ENCODE peak calls at places on chromosomes 1 and 21, in four cellular contexts. Z is heart left ventricle; C is tibial artery; N is CD8-positive, alpha-beta T cell. G is an unnamed sample. For H3K4me1, the result is how much of the 10 kb centered on the place peaks cover.

GRCh38 chr1:45622267-45622890 is 1.5 kb downstream of the CCDC17 start:
- DNase-seq in Z (no peak), C (peak), N (no peak), G (no peak)

GRCh38 chr1:172359531-172359991 is 60.9 kb upstream of the C1orf105 start:
- DNase-seq in Z (no peak), C (no peak), N (no peak), G (no peak)

GRCh38 chr21:42695324-42696025 is 42.1 kb downstream of the PDE9A start:
- DNase-seq in Z (no peak), C (no peak), N (no peak), G (no peak)

GRCh38 chr1:39564340-39564739 is 12.2 kb downstream of the PABPC4 start:
- DNase-seq in Z (no peak), C (no peak), N (no peak), G (no peak)

GRCh38 chr1:240739139-240739538 is 127.2 kb upstream of the GREM2 start:
- DNase-seq in Z (no peak), C (no peak), N (no peak), G (no peak)

GRCh38 chr1:7379445-7379971 is 391.6 kb upstream of the VAMP3 start:
- DNase-seq in Z (no peak), C (peak), N (no peak), G (no peak)

GRCh38 chr1:201140235-201140940 is 13.4 kb upstream of the ASCL5 start:
- DNase-seq in Z (no peak), C (peak), N (no peak), G (no peak)

GRCh38 chr1:218665216-218665615 is 320.1 kb downstream of the TGFB2 start:
- DNase-seq in Z (peak), C (peak), N (no peak), G (no peak)

GRCh38 chr1:195965475-195965874 is 642.8 kb downstream of the KCNT2 start:
- DNase-seq in Z (no peak), C (no peak), N (no peak), G (no peak)

GRCh38 chr21:41135715-41136114 is 32.2 kb upstream of the BACE2 start:
- DNase-seq in Z (no peak), C (no peak), N (no peak), G (no peak)

GRCh38 chr1:7470904-7471638 is 300.0 kb upstream of the VAMP3 start:
- DNase-seq in Z (peak), C (peak), N (no peak), G (no peak)

GRCh38 chr1:9399510-9400424 is 107.1 kb downstream of the SPSB1 start:
- DNase-seq in Z (peak), C (peak), N (no peak), G (no peak)

GRCh38 chr1:9402256-9402616 is 109.5 kb downstream of the SPSB1 start:
- DNase-seq in Z (no peak), C (no peak), N (no peak), G (no peak)

GRCh38 chr1:9402717-9403116 is 110.0 kb downstream of the SPSB1 start:
- DNase-seq in Z (no peak), C (no peak), N (no peak), G (no peak)

GRCh38 chr1:9401080-9401453 is 108.4 kb downstream of the SPSB1 start:
- DNase-seq in Z (no peak), C (no peak), N (no peak), G (no peak)

GRCh38 chr1:9400425-9401079 is 107.9 kb downstream of the SPSB1 start:
- DNase-seq in Z (peak), C (no peak), N (peak), G (no peak)
- H3K4me1 ChIP-seq in Z (under half), C (half or more), N (under half), G (under half)

GRCh38 chr1:221334082-221334481 is 407.8 kb downstream of the DUSP10 start:
- DNase-seq in Z (no peak), C (no peak), N (no peak), G (no peak)
- H3K27ac ChIP-seq in Z (no peak), C (peak), N (no peak), G (no peak)

GRCh38 chr1:246580497-246581047 is 14.3 kb downstream of the CNST start:
- DNase-seq in Z (no peak), C (no peak), N (no peak), G (no peak)

GRCh38 chr1:246587032-246587431 is 20.8 kb downstream of the CNST start:
- DNase-seq in Z (no peak), C (no peak), N (no peak), G (no peak)

GRCh38 chr1:246583056-246583440 is 16.8 kb downstream of the CNST start:
- DNase-seq in Z (no peak), C (no peak), N (no peak), G (no peak)

GRCh38 chr1:246582301-246583055 is 16.2 kb downstream of the CNST start:
- DNase-seq in Z (no peak), C (no peak), N (no peak), G (no peak)

GRCh38 chr1:246583448-246584185 is 17.4 kb downstream of the CNST start:
- DNase-seq in Z (no peak), C (no peak), N (no peak), G (no peak)
- H3K4me1 ChIP-seq in Z (half or more), C (under half), N (under half), G (half or more)

GRCh38 chr21:14284439-14284838 is 68.5 kb downstream of the RBM11 start:
- DNase-seq in Z (no peak), C (no peak), N (no peak), G (no peak)
- H3K27ac ChIP-seq in Z (no peak), C (no peak), N (no peak), G (no peak)

DNA sequence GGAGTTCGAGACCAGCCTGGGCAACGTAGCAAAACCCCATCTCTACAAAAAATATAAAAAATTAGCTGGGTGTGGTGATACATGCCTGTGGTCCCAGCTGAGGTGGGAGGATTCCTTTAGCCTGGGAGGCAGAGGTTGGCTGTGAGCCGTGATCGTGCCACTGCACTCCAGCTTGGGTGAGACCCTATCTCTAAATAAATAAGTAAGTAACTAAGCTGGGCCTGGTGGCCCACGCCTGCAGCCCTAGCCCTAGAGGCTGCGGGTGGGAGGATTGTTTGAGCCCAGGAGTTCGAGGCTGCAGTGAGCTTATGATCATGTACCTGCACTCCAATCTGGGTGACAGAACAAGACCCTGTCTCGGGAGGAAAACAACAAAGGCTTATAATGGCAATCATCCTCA is 4.6 kb downstream of the CLIC4 start:
- DNase-seq in Z (no peak), C (no peak), N (no peak), G (no peak)
- H3K4me1 ChIP-seq in Z (half or more), C (under half), N (under half), G (under half)

DNA sequence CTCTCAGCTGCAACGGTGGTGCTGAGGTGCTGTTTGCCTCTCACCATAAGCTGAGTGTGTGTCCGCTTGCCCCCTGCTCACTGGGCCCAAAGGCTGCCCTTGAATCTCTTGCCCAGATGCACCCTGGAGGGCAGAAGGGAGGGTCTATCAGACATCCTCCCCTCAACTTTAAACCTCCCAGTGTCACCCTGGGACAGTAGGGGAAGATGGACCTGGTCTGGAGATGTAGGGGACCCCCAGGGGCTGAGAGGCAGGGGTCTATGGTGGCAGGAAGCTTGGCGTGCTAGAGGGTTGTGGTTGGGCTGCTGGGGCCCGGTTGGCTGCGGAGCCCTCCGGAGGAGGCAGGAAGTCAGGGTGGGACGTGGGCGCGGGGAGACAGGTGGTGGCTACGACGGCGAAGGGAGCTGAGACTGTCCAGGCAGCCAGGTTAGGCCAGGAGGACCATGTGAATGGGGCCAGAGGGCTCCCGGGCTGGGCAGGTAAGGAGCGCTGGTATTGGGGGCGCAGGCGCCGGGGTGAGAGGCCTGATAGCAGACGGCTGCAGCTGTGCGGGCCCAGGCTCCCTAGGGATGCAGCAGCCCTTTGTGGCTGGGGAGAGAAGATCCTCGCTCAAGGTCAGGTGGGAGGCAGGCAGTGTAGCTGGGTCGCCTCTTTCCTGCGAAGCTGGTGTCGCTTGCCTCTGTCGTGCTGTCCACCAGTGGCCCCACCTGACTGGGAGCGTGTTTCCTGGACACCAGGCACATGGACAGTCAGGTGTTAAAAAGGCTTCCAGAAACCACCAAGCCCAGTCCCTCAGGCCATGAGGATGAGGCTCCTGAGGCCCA is at the start of gene LCK:
- DNase-seq in Z (no peak), C (no peak), N (peak), G (peak)
- H3K27ac ChIP-seq in Z (peak), C (no peak), N (peak), G (peak)

GRCh38 chr1:2539312-2539907 is 9.3 kb upstream of the HES5 start:
- DNase-seq in Z (no peak), C (no peak), N (peak), G (no peak)

GRCh38 chr1:2538872-2539271 is 8.8 kb upstream of the HES5 start:
- DNase-seq in Z (no peak), C (no peak), N (no peak), G (no peak)

GRCh38 chr1:2535981-2536380 is 5.9 kb upstream of the HES5 start:
- DNase-seq in Z (no peak), C (no peak), N (no peak), G (no peak)

GRCh38 chr1:2537785-2538115 is 7.7 kb upstream of the HES5 start:
- DNase-seq in Z (no peak), C (no peak), N (no peak), G (no peak)

GRCh38 chr1:2538376-2538775 is 8.3 kb upstream of the HES5 start:
- DNase-seq in Z (no peak), C (no peak), N (no peak), G (no peak)
- H3K4me1 ChIP-seq in Z (under half), C (under half), N (under half), G (under half)